ENCODE peak calls at places on chromosomes 4 and X, in seven cellular contexts. One of them, this sample, is unnamed. For H3K36me3, the result is how much of the 10 kb centered on the place peaks cover.

GRCh38 chrX:68829594-68830485 is 1.0 kb downstream of the EFNB1 start:
- DNase-seq in CD4-positive, CD25-positive, alpha-beta regulatory T cell: no peak
- DNase-seq in neural progenitor cell: peak
- DNase-seq in vagina: peak
- DNase-seq in transverse colon: no peak
- DNase-seq in colonic mucosa: peak
- DNase-seq in mucosa of descending colon: peak
- DNase-seq in this sample: no peak

GRCh38 chr4:19580090-19580489 is 671.6 kb upstream of the SLIT2 start:
- DNase-seq in CD4-positive, CD25-positive, alpha-beta regulatory T cell: no peak
- DNase-seq in neural progenitor cell: no peak
- DNase-seq in vagina: no peak
- DNase-seq in transverse colon: no peak
- DNase-seq in colonic mucosa: no peak
- DNase-seq in mucosa of descending colon: no peak
- DNase-seq in this sample: no peak

GRCh38 chr4:740656-741282 is 35.1 kb downstream of the PCGF3 start:
- DNase-seq in CD4-positive, CD25-positive, alpha-beta regulatory T cell: no peak
- DNase-seq in neural progenitor cell: no peak
- DNase-seq in vagina: no peak
- DNase-seq in transverse colon: no peak
- DNase-seq in colonic mucosa: no peak
- DNase-seq in mucosa of descending colon: no peak
- DNase-seq in this sample: no peak

GRCh38 chr4:130349745-130350144 is 1253.8 kb downstream of the C4orf33 start:
- DNase-seq in CD4-positive, CD25-positive, alpha-beta regulatory T cell: no peak
- DNase-seq in neural progenitor cell: no peak
- DNase-seq in vagina: no peak
- DNase-seq in transverse colon: no peak
- DNase-seq in colonic mucosa: no peak
- DNase-seq in mucosa of descending colon: no peak
- DNase-seq in this sample: no peak

GRCh38 chr4:7911044-7911578 is 28.6 kb downstream of the AFAP1 start:
- DNase-seq in CD4-positive, CD25-positive, alpha-beta regulatory T cell: no peak
- DNase-seq in neural progenitor cell: peak
- DNase-seq in vagina: no peak
- DNase-seq in transverse colon: no peak
- DNase-seq in colonic mucosa: peak
- DNase-seq in mucosa of descending colon: no peak
- DNase-seq in this sample: peak

GRCh38 chr4:30103455-30103854 is 616.7 kb upstream of the PCDH7 start:
- DNase-seq in CD4-positive, CD25-positive, alpha-beta regulatory T cell: no peak
- DNase-seq in neural progenitor cell: no peak
- DNase-seq in vagina: no peak
- DNase-seq in transverse colon: no peak
- DNase-seq in colonic mucosa: no peak
- DNase-seq in mucosa of descending colon: no peak
- DNase-seq in this sample: no peak

GRCh38 chr4:186845137-186845842 is 121.6 kb upstream of the FAT1 start:
- DNase-seq in CD4-positive, CD25-positive, alpha-beta regulatory T cell: no peak
- DNase-seq in neural progenitor cell: no peak
- DNase-seq in vagina: no peak
- DNase-seq in transverse colon: peak
- DNase-seq in colonic mucosa: peak
- DNase-seq in mucosa of descending colon: peak
- DNase-seq in this sample: no peak

GRCh38 chr4:152257601-152258066 is 278.3 kb downstream of the FBXW7 start:
- DNase-seq in CD4-positive, CD25-positive, alpha-beta regulatory T cell: no peak
- DNase-seq in neural progenitor cell: peak
- DNase-seq in vagina: no peak
- DNase-seq in transverse colon: no peak
- DNase-seq in colonic mucosa: no peak
- DNase-seq in mucosa of descending colon: no peak
- DNase-seq in this sample: peak

GRCh38 chr4:182862166-182862875 is 54.9 kb downstream of the DCTD start:
- DNase-seq in CD4-positive, CD25-positive, alpha-beta regulatory T cell: no peak
- DNase-seq in neural progenitor cell: peak
- DNase-seq in vagina: no peak
- DNase-seq in transverse colon: no peak
- DNase-seq in colonic mucosa: no peak
- DNase-seq in mucosa of descending colon: no peak
- DNase-seq in this sample: no peak

GRCh38 chr4:121943941-121944340 is 7.9 kb downstream of the TRPC3 start:
- DNase-seq in CD4-positive, CD25-positive, alpha-beta regulatory T cell: no peak
- DNase-seq in neural progenitor cell: peak
- DNase-seq in vagina: no peak
- DNase-seq in transverse colon: no peak
- DNase-seq in colonic mucosa: no peak
- DNase-seq in mucosa of descending colon: no peak
- DNase-seq in this sample: peak

GRCh38 chr4:40475609-40476008 is 140.5 kb downstream of the CHRNA9 start:
- DNase-seq in CD4-positive, CD25-positive, alpha-beta regulatory T cell: no peak
- DNase-seq in neural progenitor cell: peak
- DNase-seq in vagina: no peak
- DNase-seq in transverse colon: peak
- DNase-seq in colonic mucosa: peak
- DNase-seq in mucosa of descending colon: no peak
- DNase-seq in this sample: no peak

GRCh38 chr4:7396186-7396585 is 38.5 kb downstream of the PSAPL1 start:
- DNase-seq in CD4-positive, CD25-positive, alpha-beta regulatory T cell: no peak
- DNase-seq in neural progenitor cell: no peak
- DNase-seq in vagina: peak
- DNase-seq in transverse colon: no peak
- DNase-seq in colonic mucosa: no peak
- DNase-seq in mucosa of descending colon: no peak
- DNase-seq in this sample: no peak

GRCh38 chr4:33780952-33781655 is 2463.2 kb downstream of the ARAP2 start:
- DNase-seq in CD4-positive, CD25-positive, alpha-beta regulatory T cell: no peak
- DNase-seq in neural progenitor cell: no peak
- DNase-seq in vagina: no peak
- DNase-seq in transverse colon: no peak
- DNase-seq in colonic mucosa: no peak
- DNase-seq in mucosa of descending colon: no peak
- DNase-seq in this sample: no peak

DNA sequence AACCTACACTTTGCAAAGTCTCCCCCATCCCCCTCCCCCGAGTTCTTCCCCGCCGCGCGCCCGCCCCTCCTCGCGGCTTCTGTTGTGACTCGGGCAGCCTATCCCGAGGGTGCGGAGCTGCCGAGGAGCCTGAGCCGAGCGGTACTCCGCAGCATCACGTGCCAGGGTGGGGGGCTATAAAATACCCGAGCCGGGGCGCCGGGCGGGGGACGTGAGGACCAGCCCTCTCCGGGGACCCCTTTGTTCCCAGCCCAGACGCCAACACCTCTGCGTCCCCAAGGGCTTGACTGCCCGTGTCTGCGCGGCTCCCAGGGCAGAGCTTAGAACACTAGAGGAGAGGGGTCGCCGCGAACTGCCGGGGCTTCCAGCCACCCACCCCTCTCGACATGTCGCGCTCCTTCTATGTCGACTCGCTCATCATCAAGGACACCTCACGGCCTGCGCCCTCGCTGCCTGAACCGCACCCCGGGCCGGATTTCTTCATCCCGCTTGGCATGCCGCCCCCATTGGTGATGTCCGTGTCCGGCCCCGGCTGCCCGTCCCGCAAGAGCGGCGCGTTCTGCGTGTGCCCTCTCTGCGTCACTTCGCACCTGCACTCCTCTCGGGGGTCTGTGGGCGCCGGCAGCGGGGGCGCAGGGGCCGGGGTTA is at the start of gene GSX2:
- DNase-seq in CD4-positive, CD25-positive, alpha-beta regulatory T cell: no peak
- DNase-seq in neural progenitor cell: peak
- DNase-seq in vagina: no peak
- DNase-seq in transverse colon: no peak
- DNase-seq in colonic mucosa: no peak
- DNase-seq in mucosa of descending colon: no peak
- DNase-seq in this sample: no peak
- H3K4me3 ChIP-seq in CD4-positive, CD25-positive, alpha-beta regulatory T cell: peak
- H3K4me3 ChIP-seq in neural progenitor cell: peak
- H3K4me3 ChIP-seq in vagina: peak
- H3K4me3 ChIP-seq in transverse colon: peak
- H3K4me3 ChIP-seq in colonic mucosa: peak
- H3K4me3 ChIP-seq in mucosa of descending colon: no peak
- H3K4me3 ChIP-seq in this sample: peak

GRCh38 chr4:56245547-56246229 is 141.6 kb downstream of the AASDH start:
- DNase-seq in CD4-positive, CD25-positive, alpha-beta regulatory T cell: no peak
- DNase-seq in neural progenitor cell: no peak
- DNase-seq in vagina: no peak
- DNase-seq in transverse colon: no peak
- DNase-seq in colonic mucosa: no peak
- DNase-seq in mucosa of descending colon: no peak
- DNase-seq in this sample: no peak
- H3K36me3 ChIP-seq in CD4-positive, CD25-positive, alpha-beta regulatory T cell: under half
- H3K36me3 ChIP-seq in neural progenitor cell: under half
- H3K36me3 ChIP-seq in vagina: under half
- H3K36me3 ChIP-seq in transverse colon: under half
- H3K36me3 ChIP-seq in colonic mucosa: under half
- H3K36me3 ChIP-seq in mucosa of descending colon: under half
- H3K36me3 ChIP-seq in this sample: under half

DNA sequence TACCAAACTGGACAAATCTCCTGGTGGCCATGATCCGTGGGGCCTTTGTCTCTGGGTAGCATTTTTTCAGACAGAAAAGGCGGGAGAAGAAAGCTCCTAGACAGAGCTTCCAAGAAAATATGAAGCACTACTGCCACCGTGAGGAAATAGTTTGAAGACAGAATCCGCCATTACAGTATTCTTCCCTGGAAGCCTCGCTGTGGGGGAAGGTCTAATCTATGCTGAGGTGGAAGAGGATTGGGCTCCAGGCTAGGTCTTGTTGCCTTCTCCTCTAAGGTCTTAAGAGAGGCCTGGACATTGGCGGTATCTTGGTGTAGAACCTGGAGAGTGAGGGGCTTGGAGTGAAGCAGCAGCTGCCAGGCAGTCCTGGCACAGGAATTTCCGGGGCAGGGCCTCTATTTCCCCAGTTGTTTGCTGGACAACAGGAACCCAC is 218.9 kb downstream of the OR13H1 start:
- DNase-seq in CD4-positive, CD25-positive, alpha-beta regulatory T cell: no peak
- DNase-seq in neural progenitor cell: no peak
- DNase-seq in vagina: no peak
- DNase-seq in transverse colon: peak
- DNase-seq in colonic mucosa: peak
- DNase-seq in mucosa of descending colon: no peak
- DNase-seq in this sample: no peak
- H3K4me3 ChIP-seq in CD4-positive, CD25-positive, alpha-beta regulatory T cell: peak
- H3K4me3 ChIP-seq in neural progenitor cell: no peak
- H3K4me3 ChIP-seq in vagina: peak
- H3K4me3 ChIP-seq in transverse colon: no peak
- H3K4me3 ChIP-seq in colonic mucosa: peak
- H3K4me3 ChIP-seq in mucosa of descending colon: no peak
- H3K4me3 ChIP-seq in this sample: no peak

GRCh38 chr4:173243321-173243720 is 74.7 kb downstream of the GALNT7 start:
- DNase-seq in CD4-positive, CD25-positive, alpha-beta regulatory T cell: no peak
- DNase-seq in neural progenitor cell: no peak
- DNase-seq in vagina: no peak
- DNase-seq in transverse colon: no peak
- DNase-seq in colonic mucosa: no peak
- DNase-seq in mucosa of descending colon: no peak
- DNase-seq in this sample: no peak
- H3K36me3 ChIP-seq in CD4-positive, CD25-positive, alpha-beta regulatory T cell: under half
- H3K36me3 ChIP-seq in neural progenitor cell: under half
- H3K36me3 ChIP-seq in vagina: under half
- H3K36me3 ChIP-seq in transverse colon: under half
- H3K36me3 ChIP-seq in colonic mucosa: under half
- H3K36me3 ChIP-seq in mucosa of descending colon: under half
- H3K36me3 ChIP-seq in this sample: under half